ENCODE peak calls at places on chromosome 4, in seven cellular contexts. One of them, this sample, is unnamed.

GRCh38 chr4:71222661-71223060 is 116.2 kb upstream of the SLC4A4 start:
- DNase-seq in endothelial cell: no peak
- DNase-seq in GM06990: no peak
- DNase-seq in AG09309: no peak
- DNase-seq in brain microvascular endothelial cell: no peak
- DNase-seq in cardiac fibroblast: no peak
- DNase-seq in transverse colon: no peak
- DNase-seq in this sample: no peak

GRCh38 chr4:169099775-169100180 is 89.7 kb upstream of the CBR4 start:
- DNase-seq in endothelial cell: no peak
- DNase-seq in GM06990: no peak
- DNase-seq in AG09309: no peak
- DNase-seq in brain microvascular endothelial cell: peak; percentile 42
- DNase-seq in transverse colon: no peak
- DNase-seq in cardiac fibroblast: peak; percentile 67
- DNase-seq in this sample: no peak

GRCh38 chr4:73170518-73171198 is 87.9 kb downstream of the ANKRD17 start:
- DNase-seq in GM06990: no peak
- DNase-seq in transverse colon: no peak
- DNase-seq in AG09309: no peak
- DNase-seq in endothelial cell: no peak
- DNase-seq in cardiac fibroblast: no peak
- DNase-seq in brain microvascular endothelial cell: no peak
- DNase-seq in this sample: no peak

GRCh38 chr4:33283818-33284217 is 2563.6 kb downstream of the PCDH7 start:
- DNase-seq in transverse colon: no peak
- DNase-seq in endothelial cell: no peak
- DNase-seq in AG09309: no peak
- DNase-seq in GM06990: no peak
- DNase-seq in cardiac fibroblast: no peak
- DNase-seq in brain microvascular endothelial cell: no peak
- DNase-seq in this sample: no peak

GRCh38 chr4:628346-628745 is 3.0 kb downstream of the PDE6B start:
- DNase-seq in brain microvascular endothelial cell: no peak
- DNase-seq in endothelial cell: no peak
- DNase-seq in GM06990: no peak
- DNase-seq in transverse colon: no peak
- DNase-seq in cardiac fibroblast: no peak
- DNase-seq in AG09309: no peak
- DNase-seq in this sample: no peak

GRCh38 chr4:152968806-152969394 is 32.8 kb downstream of the FHDC1 start:
- DNase-seq in transverse colon: no peak
- DNase-seq in GM06990: no peak
- DNase-seq in AG09309: no peak
- DNase-seq in brain microvascular endothelial cell: no peak
- DNase-seq in cardiac fibroblast: peak; percentile 28
- DNase-seq in endothelial cell: no peak
- DNase-seq in this sample: no peak

GRCh38 chr4:5691491-5692132 is 16.7 kb downstream of the EVC2 start:
- DNase-seq in transverse colon: no peak
- DNase-seq in AG09309: no peak
- DNase-seq in brain microvascular endothelial cell: no peak
- DNase-seq in cardiac fibroblast: no peak
- DNase-seq in GM06990: no peak
- DNase-seq in endothelial cell: no peak
- DNase-seq in this sample: no peak

GRCh38 chr4:153420361-153420760 is 45.8 kb upstream of the TMEM131L start:
- DNase-seq in brain microvascular endothelial cell: no peak
- DNase-seq in cardiac fibroblast: no peak
- DNase-seq in endothelial cell: no peak
- DNase-seq in GM06990: no peak
- DNase-seq in transverse colon: no peak
- DNase-seq in AG09309: no peak
- DNase-seq in this sample: no peak

GRCh38 chr4:120809518-120809917 is 113.0 kb downstream of the PRDM5 start:
- DNase-seq in cardiac fibroblast: peak; percentile 19
- DNase-seq in transverse colon: no peak
- DNase-seq in AG09309: no peak
- DNase-seq in brain microvascular endothelial cell: no peak
- DNase-seq in endothelial cell: no peak
- DNase-seq in GM06990: no peak
- DNase-seq in this sample: no peak

GRCh38 chr4:19381068-19381467 is 870.6 kb upstream of the SLIT2 start:
- DNase-seq in GM06990: no peak
- DNase-seq in AG09309: peak; percentile 27
- DNase-seq in endothelial cell: no peak
- DNase-seq in brain microvascular endothelial cell: no peak
- DNase-seq in transverse colon: no peak
- DNase-seq in cardiac fibroblast: peak; percentile 82
- DNase-seq in this sample: no peak

GRCh38 chr4:120156115-120156718 is 89.6 kb upstream of the MAD2L1 start:
- DNase-seq in brain microvascular endothelial cell: peak; percentile 38
- DNase-seq in GM06990: peak; percentile 21
- DNase-seq in transverse colon: no peak
- DNase-seq in endothelial cell: peak; percentile 52
- DNase-seq in AG09309: peak; percentile 21
- DNase-seq in cardiac fibroblast: peak; percentile 91
- DNase-seq in this sample: peak; percentile 41

GRCh38 chr4:93147524-93148212 is 680.9 kb upstream of the ATOH1 start:
- DNase-seq in transverse colon: no peak
- DNase-seq in GM06990: no peak
- DNase-seq in brain microvascular endothelial cell: no peak
- DNase-seq in endothelial cell: no peak
- DNase-seq in AG09309: no peak
- DNase-seq in cardiac fibroblast: no peak
- DNase-seq in this sample: no peak

GRCh38 chr4:140308366-140309123 is 64.9 kb upstream of the SCOC start:
- DNase-seq in GM06990: no peak
- DNase-seq in AG09309: peak; percentile 32
- DNase-seq in cardiac fibroblast: peak; percentile 95
- DNase-seq in endothelial cell: no peak
- DNase-seq in transverse colon: peak; percentile 21
- DNase-seq in brain microvascular endothelial cell: peak; percentile 98
- DNase-seq in this sample: no peak

GRCh38 chr4:124202106-124202505 is 510.4 kb downstream of the ANKRD50 start:
- DNase-seq in endothelial cell: no peak
- DNase-seq in transverse colon: no peak
- DNase-seq in GM06990: no peak
- DNase-seq in cardiac fibroblast: peak; percentile 59
- DNase-seq in brain microvascular endothelial cell: no peak
- DNase-seq in AG09309: no peak
- DNase-seq in this sample: no peak

GRCh38 chr4:74395633-74396032 is 30.7 kb downstream of the EREG start:
- DNase-seq in AG09309: no peak
- DNase-seq in transverse colon: no peak
- DNase-seq in endothelial cell: no peak
- DNase-seq in GM06990: no peak
- DNase-seq in brain microvascular endothelial cell: peak; percentile 40
- DNase-seq in cardiac fibroblast: no peak
- DNase-seq in this sample: no peak

GRCh38 chr4:74284074-74284473 is 24.2 kb upstream of the EPGN start:
- DNase-seq in endothelial cell: no peak
- DNase-seq in brain microvascular endothelial cell: no peak
- DNase-seq in transverse colon: no peak
- DNase-seq in AG09309: peak; percentile 35
- DNase-seq in cardiac fibroblast: peak; percentile 66
- DNase-seq in GM06990: no peak
- DNase-seq in this sample: no peak

GRCh38 chr4:44760142-44760898 is 34.0 kb upstream of the GNPDA2 start:
- DNase-seq in endothelial cell: peak; percentile 15
- DNase-seq in GM06990: no peak
- DNase-seq in cardiac fibroblast: peak; percentile 60
- DNase-seq in AG09309: peak; percentile 8
- DNase-seq in brain microvascular endothelial cell: peak; percentile 7
- DNase-seq in transverse colon: no peak
- DNase-seq in this sample: peak; percentile 11

GRCh38 chr4:128979934-128980333 is 113.4 kb downstream of the SCLT1 start:
- DNase-seq in endothelial cell: no peak
- DNase-seq in cardiac fibroblast: peak; percentile 88
- DNase-seq in transverse colon: no peak
- DNase-seq in AG09309: peak; percentile 62
- DNase-seq in GM06990: no peak
- DNase-seq in brain microvascular endothelial cell: peak; percentile 82
- DNase-seq in this sample: no peak

GRCh38 chr4:112189754-112190153 is 41.8 kb upstream of the AP1AR start:
- DNase-seq in AG09309: no peak
- DNase-seq in cardiac fibroblast: peak; percentile 34
- DNase-seq in GM06990: no peak
- DNase-seq in transverse colon: no peak
- DNase-seq in endothelial cell: no peak
- DNase-seq in brain microvascular endothelial cell: no peak
- DNase-seq in this sample: no peak

GRCh38 chr4:24476209-24476781 is 108.1 kb downstream of the DHX15 start:
- DNase-seq in brain microvascular endothelial cell: no peak
- DNase-seq in AG09309: no peak
- DNase-seq in endothelial cell: no peak
- DNase-seq in GM06990: no peak
- DNase-seq in transverse colon: no peak
- DNase-seq in cardiac fibroblast: peak; percentile 47
- DNase-seq in this sample: no peak

GRCh38 chr4:37993806-37994205 is 33.6 kb downstream of the PTTG2 start:
- DNase-seq in transverse colon: no peak
- DNase-seq in endothelial cell: no peak
- DNase-seq in GM06990: no peak
- DNase-seq in AG09309: no peak
- DNase-seq in brain microvascular endothelial cell: no peak
- DNase-seq in cardiac fibroblast: no peak
- DNase-seq in this sample: no peak
- TF ChIP-seq CTCF in transverse colon: no peak
- TF ChIP-seq CTCF in endothelial cell: no peak
- TF ChIP-seq CTCF in GM06990: no peak
- TF ChIP-seq CTCF in AG09309: no peak
- TF ChIP-seq CTCF in brain microvascular endothelial cell: no peak
- TF ChIP-seq CTCF in cardiac fibroblast: no peak
- TF ChIP-seq CTCF in this sample: no peak

DNA sequence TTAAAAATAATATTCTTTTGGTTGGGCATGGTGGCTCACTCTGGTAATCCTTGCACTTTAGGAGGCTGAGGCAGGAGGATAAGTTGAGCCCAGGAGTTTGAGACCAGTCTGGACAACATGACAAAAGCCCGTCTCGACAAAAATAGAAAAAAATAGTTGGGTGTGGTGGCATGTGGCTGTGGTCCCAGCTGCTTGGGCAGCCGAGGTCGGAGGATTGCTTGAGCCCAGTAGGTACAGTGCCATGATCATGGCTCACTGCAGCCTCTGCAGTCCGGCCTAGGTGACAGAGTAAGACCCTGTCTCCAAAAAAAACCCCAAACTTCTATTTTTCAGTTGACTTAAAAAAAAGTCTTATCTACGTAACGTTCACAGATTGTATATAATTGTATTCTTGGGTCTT is 23.9 kb downstream of the UBE2K start:
- DNase-seq in cardiac fibroblast: no peak
- DNase-seq in transverse colon: no peak
- DNase-seq in GM06990: no peak
- DNase-seq in brain microvascular endothelial cell: no peak
- DNase-seq in AG09309: no peak
- DNase-seq in endothelial cell: no peak
- DNase-seq in this sample: no peak
- TF ChIP-seq CTCF in cardiac fibroblast: no peak
- TF ChIP-seq CTCF in transverse colon: no peak
- TF ChIP-seq CTCF in GM06990: no peak
- TF ChIP-seq CTCF in brain microvascular endothelial cell: no peak
- TF ChIP-seq CTCF in AG09309: no peak
- TF ChIP-seq CTCF in endothelial cell: no peak
- TF ChIP-seq CTCF in this sample: no peak

DNA sequence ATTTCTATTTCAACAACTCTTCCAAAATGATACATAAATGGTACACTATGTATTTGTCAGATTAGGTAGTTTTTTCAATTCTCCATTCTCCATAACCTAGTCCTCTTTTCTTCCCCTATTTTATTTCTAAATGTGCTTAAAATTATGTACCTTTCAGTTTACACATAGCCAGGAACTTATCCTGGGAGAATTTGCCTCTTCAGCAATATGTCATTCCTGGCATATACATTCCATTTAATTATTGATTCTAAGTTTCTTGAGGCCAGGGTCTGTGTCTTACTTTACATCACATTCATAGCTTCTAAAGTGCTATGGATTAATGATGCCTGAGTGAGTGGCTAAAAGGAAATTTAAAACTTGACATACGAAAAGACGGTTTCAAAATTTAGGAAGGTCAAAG is 199.8 kb downstream of the PDGFRA start:
- DNase-seq in endothelial cell: no peak
- DNase-seq in brain microvascular endothelial cell: no peak
- DNase-seq in GM06990: no peak
- DNase-seq in transverse colon: no peak
- DNase-seq in cardiac fibroblast: no peak
- DNase-seq in AG09309: no peak
- DNase-seq in this sample: no peak
- TF ChIP-seq CTCF in endothelial cell: no peak
- TF ChIP-seq CTCF in brain microvascular endothelial cell: no peak
- TF ChIP-seq CTCF in GM06990: no peak
- TF ChIP-seq CTCF in transverse colon: no peak
- TF ChIP-seq CTCF in cardiac fibroblast: no peak
- TF ChIP-seq CTCF in AG09309: no peak
- TF ChIP-seq CTCF in this sample: no peak

DNA sequence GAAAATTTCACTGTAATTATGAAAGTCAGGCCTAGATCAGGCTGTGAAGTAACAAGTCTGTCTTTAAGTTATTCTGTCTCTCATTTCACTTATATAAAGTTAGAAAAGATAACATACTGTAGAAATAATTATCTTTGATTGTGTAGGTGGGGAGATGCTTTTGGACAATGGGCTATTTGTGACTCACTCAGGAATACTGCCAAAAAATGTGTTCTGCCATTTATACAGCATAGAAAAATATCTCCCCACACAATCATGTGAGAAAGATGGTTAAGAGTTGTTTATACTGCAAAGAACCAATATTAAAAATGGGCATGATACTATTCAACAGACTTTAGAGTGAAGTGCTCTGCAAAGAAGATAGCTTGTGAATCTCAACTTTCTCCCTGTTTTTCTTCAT is 95.0 kb upstream of the GABRA2 start:
- DNase-seq in AG09309: no peak
- DNase-seq in endothelial cell: no peak
- DNase-seq in transverse colon: no peak
- DNase-seq in GM06990: no peak
- DNase-seq in brain microvascular endothelial cell: no peak
- DNase-seq in cardiac fibroblast: peak; percentile 7
- DNase-seq in this sample: no peak
- TF ChIP-seq CTCF in AG09309: no peak
- TF ChIP-seq CTCF in endothelial cell: no peak
- TF ChIP-seq CTCF in transverse colon: no peak
- TF ChIP-seq CTCF in GM06990: no peak
- TF ChIP-seq CTCF in brain microvascular endothelial cell: no peak
- TF ChIP-seq CTCF in cardiac fibroblast: no peak
- TF ChIP-seq CTCF in this sample: no peak

GRCh38 chr4:176964116-176964691 is 171.5 kb upstream of the VEGFC start:
- DNase-seq in brain microvascular endothelial cell: no peak
- DNase-seq in transverse colon: no peak
- DNase-seq in cardiac fibroblast: peak; percentile 19
- DNase-seq in GM06990: no peak
- DNase-seq in endothelial cell: no peak
- DNase-seq in AG09309: no peak
- DNase-seq in this sample: no peak
- TF ChIP-seq CTCF in brain microvascular endothelial cell: peak; percentile 53
- TF ChIP-seq CTCF in transverse colon: no peak
- TF ChIP-seq CTCF in cardiac fibroblast: peak; percentile 29
- TF ChIP-seq CTCF in GM06990: peak; percentile 56
- TF ChIP-seq CTCF in endothelial cell: peak; percentile 50
- TF ChIP-seq CTCF in AG09309: no peak
- TF ChIP-seq CTCF in this sample: peak; percentile 45

This sample was measured in neural crest cell.